ENCODE peak calls at places on chromosomes 16 and 17, in nine cellular contexts. C is mammary epithelial cell; P is HEK293T; K is choroid plexus epithelial cell; U is glomerular endothelial cell; L is activated gamma-delta T cell treated with anti-CD3 and anti-CD28 coated beads, Interleukin-2, amount 50 U/mL, for 16 hours; N is T-cell; I is anterior cingulate cortex; A is HCEC 1CT. Z is an unnamed sample.

GRCh38 chr17:6279659-6280058 is 155.3 kb downstream of the AIPL1 start:
- DNase-seq in C (peak; percentile 88), P (no peak), K (no peak), U (no peak), L (no peak), N (no peak), I (no peak), A (no peak), Z (peak; percentile 81)

GRCh38 chr16:1335211-1335971 is 1.9 kb downstream of the BAIAP3 start:
- DNase-seq in C (no peak), P (no peak), K (no peak), U (no peak), L (no peak), N (no peak), I (no peak), A (no peak), Z (no peak)

GRCh38 chr16:15509593-15510520 is 75.5 kb downstream of the BMERB1 start:
- DNase-seq in C (no peak), P (no peak), K (peak; percentile 98), U (no peak), L (no peak), N (no peak), I (no peak), A (peak; percentile 69), Z (no peak)

GRCh38 chr17:28880572-28880945 is 17.0 kb downstream of the FLOT2 start:
- DNase-seq in C (peak; percentile 68), P (no peak), K (no peak), U (no peak), L (no peak), N (no peak), I (no peak), A (no peak), Z (no peak)

GRCh38 chr17:8292639-8293395 is 2.4 kb downstream of the SLC25A35 start:
- DNase-seq in C (peak; percentile 14), P (no peak), K (no peak), U (no peak), L (no peak), N (no peak), I (no peak), A (no peak), Z (no peak)

GRCh38 chr16:50684823-50685455 is 3.8 kb upstream of the SNX20 start:
- DNase-seq in C (no peak), P (no peak), K (no peak), U (no peak), L (no peak), N (no peak), I (no peak), A (no peak), Z (no peak)

GRCh38 chr16:51140112-51140511 is 11.0 kb downstream of the SALL1 start:
- DNase-seq in C (no peak), P (no peak), K (no peak), U (no peak), L (no peak), N (no peak), I (no peak), A (no peak), Z (no peak)

GRCh38 chr17:45992904-45993303 is 6.1 kb upstream of the STH start:
- DNase-seq in C (no peak), P (no peak), K (no peak), U (no peak), L (no peak), N (no peak), I (no peak), A (no peak), Z (no peak)

GRCh38 chr16:3618782-3619166 is 7.4 kb upstream of the SLX4 start:
- DNase-seq in C (peak; percentile 54), P (no peak), K (no peak), U (no peak), L (no peak), N (no peak), I (no peak), A (no peak), Z (no peak)

GRCh38 chr16:28475221-28475620 is 3.1 kb upstream of the NPIPB7 start:
- DNase-seq in C (no peak), P (no peak), K (no peak), U (no peak), L (no peak), N (no peak), I (no peak), A (no peak), Z (no peak)

GRCh38 chr16:78524066-78524595 is 424.7 kb downstream of the WWOX start:
- DNase-seq in C (no peak), P (no peak), K (no peak), U (no peak), L (no peak), N (no peak), I (no peak), A (no peak), Z (no peak)

GRCh38 chr17:74453665-74454196 is 12.7 kb upstream of the CD300A start:
- DNase-seq in C (no peak), P (peak; percentile 95), K (peak; percentile 70), U (no peak), L (no peak), N (no peak), I (peak; percentile 76), A (no peak), Z (peak; percentile 94)

GRCh38 chr16:4612977-4613635 is 1.6 kb downstream of the UBALD1 start:
- DNase-seq in C (peak; percentile 69), P (no peak), K (no peak), U (no peak), L (no peak), N (no peak), I (no peak), A (no peak), Z (no peak)

GRCh38 chr17:11622468-11622867 is 24.2 kb downstream of the DNAH9 start:
- DNase-seq in C (no peak), P (no peak), K (no peak), U (no peak), L (no peak), N (no peak), I (no peak), A (no peak), Z (no peak)

GRCh38 chr17:8188408-8188839 is 1.6 kb downstream of the BORCS6 start:
- DNase-seq in C (no peak), P (no peak), K (no peak), U (no peak), L (no peak), N (no peak), I (no peak), A (no peak), Z (no peak)

GRCh38 chr17:35313875-35314409 is 59.5 kb downstream of the SLFN11 start:
- DNase-seq in C (no peak), P (no peak), K (no peak), U (no peak), L (no peak), N (no peak), I (no peak), A (no peak), Z (peak; percentile 14)

GRCh38 chr16:56789360-56789759 is 59.4 kb downstream of the NUP93 start:
- DNase-seq in C (peak; percentile 45), P (peak; percentile 28), K (peak; percentile 78), U (no peak), L (no peak), N (no peak), I (peak; percentile 29), A (peak; percentile 23), Z (no peak)

GRCh38 chr17:49952209-49952911 is 16.6 kb upstream of the DLX4 start:
- DNase-seq in C (peak; percentile 66), P (peak; percentile 91), K (peak; percentile 76), U (peak; percentile 20), L (peak; percentile 69), N (peak; percentile 67), I (no peak), A (peak; percentile 54), Z (peak; percentile 95)

GRCh38 chr17:30244853-30245385 is 9.4 kb upstream of the SLC6A4 start:
- DNase-seq in C (peak; percentile 68), P (no peak), K (peak; percentile 37), U (no peak), L (no peak), N (no peak), I (no peak), A (peak; percentile 78), Z (no peak)

GRCh38 chr17:2335726-2336214 is 487 bp downstream of the TSR1 start:
- DNase-seq in C (no peak), P (no peak), K (no peak), U (no peak), L (no peak), N (no peak), I (no peak), A (no peak), Z (no peak)

GRCh38 chr17:59001158-59001814 is 105.4 kb downstream of the TRIM37 start:
- DNase-seq in C (no peak), P (no peak), K (peak; percentile 67), U (peak; percentile 36), L (peak; percentile 57), N (peak; percentile 66), I (no peak), A (peak; percentile 4), Z (no peak)

GRCh38 chr16:65069090-65069489 is 52.8 kb downstream of the CDH11 start:
- DNase-seq in C (no peak), P (no peak), K (peak; percentile 90), U (no peak), L (no peak), N (no peak), I (no peak), A (peak; percentile 87), Z (no peak)

GRCh38 chr17:12068946-12069345 is 48.3 kb downstream of the MAP2K4 start:
- DNase-seq in C (no peak), P (no peak), K (no peak), U (no peak), L (no peak), N (no peak), I (no peak), A (no peak), Z (no peak)